ENCODE peak calls at places on chromosomes 13 and 19, in six cellular contexts. I, O, D, Z, Q and J are unnamed samples. For H3K27me3, the result is how much of the 10 kb centered on the place peaks cover.

GRCh38 chr13:51935326-51936171 is 73.8 kb downstream of the CCDC70 start:
- DNase-seq in I (peak), O (peak), D (no peak), Z (no peak), Q (peak), J (peak)

GRCh38 chr19:53101518-53101917 is 1.7 kb downstream of the ZNF160 start:
- DNase-seq in I (peak), O (no peak), D (no peak), Z (no peak), Q (peak), J (no peak)

GRCh38 chr19:31014668-31015067 is 334.6 kb downstream of the TSHZ3 start:
- DNase-seq in I (no peak), O (no peak), D (no peak), Z (no peak), Q (no peak), J (no peak)

GRCh38 chr13:109345433-109345941 is 440.9 kb downstream of the IRS2 start:
- DNase-seq in I (peak), O (no peak), D (no peak), Z (no peak), Q (peak), J (no peak)

GRCh38 chr19:8363803-8364771 is at the start of gene ANGPTL4:
- DNase-seq in I (peak), O (peak), D (peak), Z (peak), Q (peak), J (peak)

GRCh38 chr13:34217343-34218094 is 399.6 kb downstream of the RFC3 start:
- DNase-seq in I (no peak), O (no peak), D (no peak), Z (no peak), Q (no peak), J (no peak)

GRCh38 chr19:47323872-47324271 is 8.1 kb upstream of the C5AR2 start:
- DNase-seq in I (no peak), O (no peak), D (no peak), Z (no peak), Q (no peak), J (peak)

GRCh38 chr13:36166051-36166450 is 34.9 kb upstream of the DCLK1 start:
- DNase-seq in I (no peak), O (no peak), D (no peak), Z (no peak), Q (no peak), J (no peak)

GRCh38 chr19:8640402-8641004 is 10.1 kb downstream of the NFILZ start:
- DNase-seq in I (peak), O (peak), D (no peak), Z (peak), Q (no peak), J (no peak)

GRCh38 chr19:39052243-39052746 is 19.9 kb upstream of the FBXO27 start:
- DNase-seq in I (peak), O (peak), D (peak), Z (peak), Q (peak), J (peak)

GRCh38 chr19:42081584-42082258 is 5.8 kb downstream of the ZNF574 start:
- DNase-seq in I (peak), O (peak), D (no peak), Z (no peak), Q (peak), J (peak)

GRCh38 chr19:46951236-46951986 is 68.2 kb upstream of the NPAS1 start:
- DNase-seq in I (no peak), O (no peak), D (no peak), Z (peak), Q (peak), J (no peak)

GRCh38 chr13:101415358-101416174 is 742 bp downstream of the NALCN start:
- DNase-seq in I (no peak), O (peak), D (no peak), Z (peak), Q (no peak), J (no peak)

GRCh38 chr19:2640563-2641331 is 61.7 kb downstream of the GNG7 start:
- DNase-seq in I (no peak), O (no peak), D (no peak), Z (no peak), Q (no peak), J (no peak)

GRCh38 chr13:70390968-70391367 is 282.7 kb upstream of the KLHL1 start:
- DNase-seq in I (no peak), O (no peak), D (no peak), Z (no peak), Q (no peak), J (no peak)

GRCh38 chr13:44576396-44577235 is 486 bp upstream of the TSC22D1 start:
- DNase-seq in I (no peak), O (peak), D (no peak), Z (peak), Q (no peak), J (peak)

GRCh38 chr19:48878219-48879024 is 6.2 kb downstream of the PPP1R15A start:
- DNase-seq in I (peak), O (no peak), D (no peak), Z (peak), Q (peak), J (peak)

GRCh38 chr13:71378992-71379905 is 487.8 kb downstream of the DACH1 start:
- DNase-seq in I (no peak), O (no peak), D (no peak), Z (no peak), Q (peak), J (no peak)

GRCh38 chr19:10395853-10396355 is 7.4 kb downstream of the CDC37 start:
- DNase-seq in I (no peak), O (no peak), D (no peak), Z (no peak), Q (no peak), J (no peak)

GRCh38 chr13:110869805-110870706 is 44.8 kb downstream of the ANKRD10 start:
- DNase-seq in I (peak), O (peak), D (no peak), Z (peak), Q (peak), J (peak)

GRCh38 chr13:112181336-112182051 is 114.5 kb downstream of the SOX1 start:
- DNase-seq in I (no peak), O (no peak), D (no peak), Z (no peak), Q (no peak), J (no peak)

GRCh38 chr13:20461481-20461859 is 64.2 kb downstream of the CRYL1 start:
- DNase-seq in I (peak), O (no peak), D (no peak), Z (no peak), Q (peak), J (no peak)

GRCh38 chr19:19615086-19615485 is 3.4 kb downstream of the PBX4 start:
- DNase-seq in I (no peak), O (no peak), D (no peak), Z (no peak), Q (peak), J (no peak)

GRCh38 chr19:5578094-5578846 is 10.5 kb upstream of the TINCR start:
- DNase-seq in I (peak), O (peak), D (peak), Z (peak), Q (no peak), J (peak)

GRCh38 chr19:19217110-19217509 is 5.4 kb downstream of the NCAN start:
- DNase-seq in I (no peak), O (no peak), D (no peak), Z (no peak), Q (peak), J (peak)

GRCh38 chr13:50998326-50998725 is 88.7 kb downstream of the RNASEH2B start:
- DNase-seq in I (no peak), O (no peak), D (no peak), Z (no peak), Q (no peak), J (no peak)

GRCh38 chr19:53870485-53870844 is 2.8 kb downstream of the MYADM start:
- DNase-seq in I (no peak), O (peak), D (no peak), Z (no peak), Q (peak), J (peak)

GRCh38 chr19:2603320-2603719 is 99.2 kb downstream of the GNG7 start:
- DNase-seq in I (peak), O (no peak), D (no peak), Z (peak), Q (peak), J (peak)

DNA sequence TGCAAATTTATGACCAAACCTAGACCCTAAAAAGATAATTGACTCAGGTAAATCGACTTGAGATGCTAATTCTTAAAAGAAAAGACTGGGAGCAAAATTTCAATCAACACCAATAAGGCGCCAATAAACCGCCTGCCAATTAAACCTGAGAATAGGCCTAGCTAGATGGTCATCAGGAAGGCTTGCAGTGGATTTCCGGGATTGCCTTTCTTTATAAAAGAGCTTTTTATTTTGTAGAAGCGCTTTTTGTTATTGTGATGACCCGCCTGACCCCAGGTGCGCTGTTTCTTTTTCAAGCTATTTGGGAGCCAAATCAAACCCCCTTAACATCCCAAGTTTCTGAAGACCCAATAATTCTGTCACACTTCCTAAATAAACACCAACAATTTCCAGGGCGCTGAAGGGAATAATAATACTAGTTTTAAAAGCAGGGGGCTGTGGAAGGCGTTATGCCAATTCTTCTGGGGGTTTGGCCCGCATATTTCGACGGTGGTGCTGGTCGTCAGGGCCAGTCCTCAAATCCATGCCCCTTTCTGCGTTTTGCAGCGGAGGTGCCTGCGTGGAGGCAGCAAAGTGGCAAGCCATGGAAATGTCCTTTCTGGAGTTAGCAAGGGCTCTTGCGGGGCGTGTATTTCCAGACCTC is 2.9 kb upstream of the ZIC5 start:
- DNase-seq in I (no peak), O (no peak), D (no peak), Z (no peak), Q (no peak), J (peak)
- H3K27me3 ChIP-seq in I (half or more), O (half or more), D (half or more), Z (half or more), Q (half or more), J (under half)

GRCh38 chr19:51015691-51016267 is 3.7 kb downstream of the KLK10 start:
- DNase-seq in I (no peak), O (no peak), D (no peak), Z (no peak), Q (no peak), J (peak)

GRCh38 chr19:51014242-51014641 is 5.3 kb downstream of the KLK10 start:
- DNase-seq in I (no peak), O (no peak), D (no peak), Z (no peak), Q (no peak), J (no peak)

GRCh38 chr19:51019544-51019925 is at the start of gene KLK10:
- DNase-seq in I (no peak), O (no peak), D (no peak), Z (no peak), Q (no peak), J (peak)

GRCh38 chr19:51018745-51019543 is 565 bp downstream of the KLK10 start:
- DNase-seq in I (peak), O (no peak), D (no peak), Z (no peak), Q (no peak), J (peak)

DNA sequence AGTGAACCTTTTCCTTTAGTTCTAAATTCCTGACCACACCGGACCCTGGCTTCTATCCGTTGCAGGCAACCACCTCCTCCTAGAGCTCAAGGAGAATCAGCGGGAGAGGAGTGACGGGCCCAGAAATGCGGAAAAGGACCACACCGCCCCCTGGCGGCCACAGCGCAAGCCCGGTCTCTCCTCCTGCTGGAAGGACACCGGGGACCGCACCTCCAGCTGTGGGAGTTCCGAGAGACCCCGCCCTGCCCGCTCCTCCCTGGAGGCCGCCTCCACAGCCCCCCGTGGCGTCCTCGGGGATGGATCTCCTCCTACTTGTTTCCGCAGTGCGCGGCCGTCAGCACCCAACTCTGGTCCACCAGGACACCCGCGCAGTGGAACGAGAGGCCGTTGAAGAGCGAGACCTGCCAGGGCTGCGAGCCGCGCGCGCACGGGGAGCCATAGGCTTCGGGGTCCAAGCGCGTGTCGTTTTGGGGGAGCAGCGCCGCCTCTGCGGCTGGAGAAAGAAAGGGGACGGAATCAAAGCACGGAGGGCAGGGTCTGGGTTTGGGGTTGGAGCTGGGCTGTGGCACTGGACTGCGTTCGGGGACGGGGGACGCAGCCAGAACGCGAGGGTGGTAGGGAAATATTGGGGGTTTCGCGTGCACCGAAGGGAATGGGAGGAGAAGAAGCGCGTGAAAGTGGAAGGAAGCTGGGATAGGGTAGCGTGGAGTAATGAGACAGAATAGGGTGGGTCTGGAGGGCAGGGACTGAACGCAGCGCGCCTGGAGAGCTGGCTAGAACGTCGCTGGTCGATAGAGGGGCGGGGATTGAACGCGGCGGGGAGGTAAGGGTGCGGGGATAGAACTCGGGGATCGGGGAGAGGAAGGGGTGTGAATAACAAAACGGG is 2.5 kb downstream of the KLK10 start:
- DNase-seq in I (peak), O (peak), D (no peak), Z (peak), Q (no peak), J (peak)
- H3K4me3 ChIP-seq in I (peak), O (no peak), D (no peak), Z (peak), Q (no peak), J (peak)

GRCh38 chr13:27927444-27928352 is 7.9 kb downstream of the PDX1 start:
- DNase-seq in I (no peak), O (peak), D (no peak), Z (no peak), Q (no peak), J (peak)

GRCh38 chr13:27924529-27925141 is 4.8 kb downstream of the PDX1 start:
- DNase-seq in I (no peak), O (no peak), D (no peak), Z (no peak), Q (no peak), J (peak)

GRCh38 chr13:27923794-27924528 is 4.2 kb downstream of the PDX1 start:
- DNase-seq in I (no peak), O (peak), D (no peak), Z (no peak), Q (no peak), J (peak)

GRCh38 chr13:27926644-27927434 is 7.0 kb downstream of the PDX1 start:
- DNase-seq in I (no peak), O (peak), D (no peak), Z (no peak), Q (no peak), J (peak)

GRCh38 chr13:27925220-27925991 is 5.6 kb downstream of the PDX1 start:
- DNase-seq in I (no peak), O (no peak), D (no peak), Z (no peak), Q (no peak), J (no peak)
- H3K27me3 ChIP-seq in I (half or more), O (under half), D (under half), Z (half or more), Q (half or more), J (half or more)

GRCh38 chr13:49627831-49628652 is at the start of gene ARL11:
- DNase-seq in I (no peak), O (peak), D (peak), Z (peak), Q (no peak), J (peak)
- H3K4me3 ChIP-seq in I (no peak), O (no peak), D (peak), Z (peak), Q (no peak), J (peak)

GRCh38 chr13:99688776-99689175 is 187.5 kb downstream of the TM9SF2 start:
- DNase-seq in I (no peak), O (no peak), D (no peak), Z (no peak), Q (no peak), J (no peak)

GRCh38 chr13:99687728-99688397 is 186.6 kb downstream of the TM9SF2 start:
- DNase-seq in I (no peak), O (no peak), D (no peak), Z (no peak), Q (peak), J (peak)

GRCh38 chr13:99686157-99686572 is 184.9 kb downstream of the TM9SF2 start:
- DNase-seq in I (peak), O (peak), D (no peak), Z (peak), Q (peak), J (no peak)

GRCh38 chr13:99689955-99690354 is 188.7 kb downstream of the TM9SF2 start:
- DNase-seq in I (no peak), O (no peak), D (no peak), Z (no peak), Q (no peak), J (no peak)

GRCh38 chr13:99686944-99687382 is 185.7 kb downstream of the TM9SF2 start:
- DNase-seq in I (no peak), O (no peak), D (no peak), Z (no peak), Q (no peak), J (peak)
- H3K27me3 ChIP-seq in I (under half), O (under half), D (under half), Z (under half), Q (under half), J (under half)

GRCh38 chr19:13833330-13834265 is 38.4 kb downstream of the ZSWIM4 start:
- DNase-seq in I (peak), O (peak), D (peak), Z (peak), Q (peak), J (peak)
- H3K4me3 ChIP-seq in I (peak), O (no peak), D (peak), Z (peak), Q (no peak), J (peak)

GRCh38 chr19:50639121-50640112 is at the start of gene SYT3:
- DNase-seq in I (peak), O (peak), D (no peak), Z (peak), Q (peak), J (peak)
- H3K27me3 ChIP-seq in I (half or more), O (under half), D (under half), Z (under half), Q (under half), J (under half)